ENCODE peak calls at places on chromosomes 13 and 19, in six cellular contexts. One of them, this sample, is unnamed.

GRCh38 chr13:62643007-62643483 is 1227.4 kb upstream of the PCDH20 start:
- DNase-seq in HCT116: peak
- DNase-seq in IMR-90: peak
- DNase-seq in psoas muscle: no peak
- DNase-seq in astrocyte of the spinal cord: peak
- DNase-seq in heart left ventricle: no peak
- DNase-seq in this sample: peak

GRCh38 chr13:106916329-106916728 is 348.4 kb upstream of the ARGLU1 start:
- DNase-seq in psoas muscle: no peak
- DNase-seq in IMR-90: no peak
- DNase-seq in HCT116: no peak
- DNase-seq in astrocyte of the spinal cord: no peak
- DNase-seq in heart left ventricle: no peak
- DNase-seq in this sample: peak

GRCh38 chr13:50131998-50132936 is 117.0 kb downstream of the KCNRG start:
- DNase-seq in heart left ventricle: no peak
- DNase-seq in astrocyte of the spinal cord: peak
- DNase-seq in HCT116: no peak
- DNase-seq in psoas muscle: no peak
- DNase-seq in IMR-90: no peak
- DNase-seq in this sample: no peak

GRCh38 chr19:4640247-4641000 is 1.1 kb downstream of the TNFAIP8L1 start:
- DNase-seq in HCT116: no peak
- DNase-seq in astrocyte of the spinal cord: no peak
- DNase-seq in psoas muscle: peak
- DNase-seq in IMR-90: no peak
- DNase-seq in heart left ventricle: no peak
- DNase-seq in this sample: no peak

GRCh38 chr19:36488118-36488815 is 1.1 kb downstream of the ZNF566 start:
- DNase-seq in psoas muscle: no peak
- DNase-seq in heart left ventricle: no peak
- DNase-seq in HCT116: no peak
- DNase-seq in IMR-90: peak
- DNase-seq in astrocyte of the spinal cord: no peak
- DNase-seq in this sample: no peak

GRCh38 chr13:92938481-92939020 is 288.1 kb upstream of the GPC6 start:
- DNase-seq in astrocyte of the spinal cord: no peak
- DNase-seq in psoas muscle: no peak
- DNase-seq in HCT116: no peak
- DNase-seq in IMR-90: no peak
- DNase-seq in heart left ventricle: no peak
- DNase-seq in this sample: no peak

GRCh38 chr19:18846862-18847515 is 15.2 kb downstream of the UPF1 start:
- DNase-seq in astrocyte of the spinal cord: peak
- DNase-seq in heart left ventricle: peak
- DNase-seq in HCT116: no peak
- DNase-seq in psoas muscle: peak
- DNase-seq in IMR-90: peak
- DNase-seq in this sample: peak

GRCh38 chr19:34645551-34645950 is 31.4 kb downstream of the SCGB2B2 start:
- DNase-seq in heart left ventricle: no peak
- DNase-seq in IMR-90: no peak
- DNase-seq in astrocyte of the spinal cord: no peak
- DNase-seq in psoas muscle: no peak
- DNase-seq in HCT116: no peak
- DNase-seq in this sample: no peak

GRCh38 chr19:13781547-13781946 is 7.3 kb downstream of the C19orf53 start:
- DNase-seq in heart left ventricle: peak
- DNase-seq in astrocyte of the spinal cord: peak
- DNase-seq in HCT116: peak
- DNase-seq in psoas muscle: peak
- DNase-seq in IMR-90: peak
- DNase-seq in this sample: peak

GRCh38 chr13:74132152-74132767 is 1.9 kb downstream of the KLF12 start:
- DNase-seq in psoas muscle: no peak
- DNase-seq in HCT116: no peak
- DNase-seq in IMR-90: peak
- DNase-seq in astrocyte of the spinal cord: no peak
- DNase-seq in heart left ventricle: no peak
- DNase-seq in this sample: no peak

GRCh38 chr13:35478384-35479222 is 2.1 kb upstream of the MAB21L1 start:
- DNase-seq in IMR-90: no peak
- DNase-seq in psoas muscle: no peak
- DNase-seq in astrocyte of the spinal cord: no peak
- DNase-seq in heart left ventricle: peak
- DNase-seq in HCT116: no peak
- DNase-seq in this sample: no peak

GRCh38 chr19:15892012-15892411 is 5.9 kb downstream of the CYP4F2 start:
- DNase-seq in heart left ventricle: no peak
- DNase-seq in HCT116: no peak
- DNase-seq in IMR-90: no peak
- DNase-seq in astrocyte of the spinal cord: no peak
- DNase-seq in psoas muscle: no peak
- DNase-seq in this sample: no peak

GRCh38 chr19:45758921-45759320 is 10.1 kb downstream of the SIX5 start:
- DNase-seq in HCT116: no peak
- DNase-seq in IMR-90: no peak
- DNase-seq in psoas muscle: no peak
- DNase-seq in heart left ventricle: no peak
- DNase-seq in astrocyte of the spinal cord: no peak
- DNase-seq in this sample: no peak

GRCh38 chr19:53394522-53394973 is 401 bp upstream of the ZNF765 start:
- DNase-seq in astrocyte of the spinal cord: no peak
- DNase-seq in psoas muscle: peak
- DNase-seq in IMR-90: peak
- DNase-seq in heart left ventricle: peak
- DNase-seq in HCT116: no peak
- DNase-seq in this sample: peak

GRCh38 chr19:10762656-10763055 is 44.8 kb downstream of the DNM2 start:
- DNase-seq in heart left ventricle: peak
- DNase-seq in HCT116: no peak
- DNase-seq in psoas muscle: no peak
- DNase-seq in astrocyte of the spinal cord: no peak
- DNase-seq in IMR-90: no peak
- DNase-seq in this sample: no peak

GRCh38 chr19:28862238-28862637 is 350.7 kb downstream of the UQCRFS1 start:
- DNase-seq in heart left ventricle: no peak
- DNase-seq in psoas muscle: no peak
- DNase-seq in IMR-90: no peak
- DNase-seq in astrocyte of the spinal cord: no peak
- DNase-seq in HCT116: no peak
- DNase-seq in this sample: peak

GRCh38 chr13:43390101-43390500 is 366.7 kb downstream of the DNAJC15 start:
- DNase-seq in heart left ventricle: no peak
- DNase-seq in psoas muscle: no peak
- DNase-seq in astrocyte of the spinal cord: no peak
- DNase-seq in IMR-90: peak
- DNase-seq in HCT116: no peak
- DNase-seq in this sample: peak

GRCh38 chr19:56955637-56956216 is 115.2 kb upstream of the PEG3 start:
- DNase-seq in HCT116: no peak
- DNase-seq in astrocyte of the spinal cord: no peak
- DNase-seq in IMR-90: no peak
- DNase-seq in psoas muscle: no peak
- DNase-seq in heart left ventricle: no peak
- DNase-seq in this sample: no peak

GRCh38 chr13:34943675-34944634 is 1.9 kb downstream of the NBEA start:
- DNase-seq in IMR-90: no peak
- DNase-seq in heart left ventricle: no peak
- DNase-seq in HCT116: no peak
- DNase-seq in astrocyte of the spinal cord: no peak
- DNase-seq in psoas muscle: no peak
- DNase-seq in this sample: no peak

GRCh38 chr13:78649997-78650724 is 8.8 kb downstream of the OBI1 start:
- DNase-seq in HCT116: no peak
- DNase-seq in astrocyte of the spinal cord: no peak
- DNase-seq in heart left ventricle: no peak
- DNase-seq in psoas muscle: no peak
- DNase-seq in IMR-90: no peak
- DNase-seq in this sample: no peak

GRCh38 chr13:27549406-27549981 is 70.8 kb downstream of the LNX2 start:
- DNase-seq in IMR-90: no peak
- DNase-seq in psoas muscle: no peak
- DNase-seq in heart left ventricle: no peak
- DNase-seq in astrocyte of the spinal cord: no peak
- DNase-seq in HCT116: no peak
- DNase-seq in this sample: no peak

GRCh38 chr13:99648266-99648665 is 147.0 kb downstream of the TM9SF2 start:
- DNase-seq in HCT116: no peak
- DNase-seq in astrocyte of the spinal cord: no peak
- DNase-seq in IMR-90: no peak
- DNase-seq in psoas muscle: no peak
- DNase-seq in heart left ventricle: no peak
- DNase-seq in this sample: no peak

GRCh38 chr13:82693607-82694006 is 1188.7 kb downstream of the SLITRK1 start:
- DNase-seq in HCT116: no peak
- DNase-seq in astrocyte of the spinal cord: no peak
- DNase-seq in psoas muscle: no peak
- DNase-seq in IMR-90: no peak
- DNase-seq in heart left ventricle: no peak
- DNase-seq in this sample: no peak

GRCh38 chr13:21365574-21365973 is 93.5 kb downstream of the ZDHHC20 start:
- DNase-seq in astrocyte of the spinal cord: no peak
- DNase-seq in HCT116: no peak
- DNase-seq in psoas muscle: no peak
- DNase-seq in heart left ventricle: no peak
- DNase-seq in IMR-90: no peak
- DNase-seq in this sample: no peak

GRCh38 chr13:49454388-49455015 is 10.4 kb downstream of the SETDB2 start:
- DNase-seq in astrocyte of the spinal cord: peak
- DNase-seq in IMR-90: peak
- DNase-seq in psoas muscle: no peak
- DNase-seq in HCT116: no peak
- DNase-seq in heart left ventricle: no peak
- DNase-seq in this sample: peak

GRCh38 chr13:111282425-111282824 is 38.0 kb upstream of the TEX29 start:
- DNase-seq in IMR-90: no peak
- DNase-seq in psoas muscle: no peak
- DNase-seq in HCT116: no peak
- DNase-seq in heart left ventricle: no peak
- DNase-seq in astrocyte of the spinal cord: no peak
- DNase-seq in this sample: no peak

DNA sequence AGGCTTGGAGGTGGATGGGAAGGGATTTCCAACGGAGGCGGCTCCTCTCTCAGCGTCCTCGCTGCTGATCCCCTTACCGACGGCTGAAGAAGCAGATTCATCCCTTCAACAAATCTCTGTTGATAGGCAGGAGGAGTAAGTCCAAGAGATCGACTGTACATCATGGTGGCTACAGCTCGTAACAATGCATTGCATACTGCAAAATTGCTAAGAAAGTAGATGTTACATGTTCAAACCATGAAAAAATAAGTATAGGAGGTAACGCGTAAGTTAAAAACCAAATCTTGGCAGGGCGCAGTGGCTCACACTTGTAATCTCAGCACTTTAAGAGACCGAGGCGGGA is 468 bp upstream of the SLC39A3 start:
- DNase-seq in heart left ventricle: no peak
- DNase-seq in psoas muscle: no peak
- DNase-seq in astrocyte of the spinal cord: no peak
- DNase-seq in IMR-90: no peak
- DNase-seq in HCT116: no peak
- DNase-seq in this sample: no peak
- H3K4me3 ChIP-seq in heart left ventricle: peak
- H3K4me3 ChIP-seq in psoas muscle: peak
- H3K4me3 ChIP-seq in astrocyte of the spinal cord: no peak
- H3K4me3 ChIP-seq in IMR-90: no peak
- H3K4me3 ChIP-seq in HCT116: peak
- H3K4me3 ChIP-seq in this sample: no peak

GRCh38 chr13:40668335-40668734 is 1.9 kb upstream of the FOXO1 start:
- DNase-seq in psoas muscle: peak
- DNase-seq in IMR-90: no peak
- DNase-seq in heart left ventricle: peak
- DNase-seq in astrocyte of the spinal cord: no peak
- DNase-seq in HCT116: no peak
- DNase-seq in this sample: no peak
- TF ChIP-seq CTCF in psoas muscle: peak
- TF ChIP-seq CTCF in IMR-90: peak
- TF ChIP-seq CTCF in heart left ventricle: peak
- TF ChIP-seq CTCF in astrocyte of the spinal cord: peak
- TF ChIP-seq CTCF in HCT116: peak
- TF ChIP-seq CTCF in this sample: peak

GRCh38 chr13:102631198-102631597 is 34.4 kb downstream of the TPP2 start:
- DNase-seq in heart left ventricle: no peak
- DNase-seq in astrocyte of the spinal cord: no peak
- DNase-seq in psoas muscle: no peak
- DNase-seq in IMR-90: no peak
- DNase-seq in HCT116: no peak
- DNase-seq in this sample: no peak

GRCh38 chr13:102626928-102627327 is 30.1 kb downstream of the TPP2 start:
- DNase-seq in heart left ventricle: no peak
- DNase-seq in HCT116: no peak
- DNase-seq in IMR-90: no peak
- DNase-seq in psoas muscle: no peak
- DNase-seq in astrocyte of the spinal cord: no peak
- DNase-seq in this sample: no peak

GRCh38 chr13:102628559-102628958 is 31.8 kb downstream of the TPP2 start:
- DNase-seq in HCT116: no peak
- DNase-seq in astrocyte of the spinal cord: no peak
- DNase-seq in IMR-90: no peak
- DNase-seq in heart left ventricle: no peak
- DNase-seq in psoas muscle: no peak
- DNase-seq in this sample: no peak
- H3K4me3 ChIP-seq in HCT116: no peak
- H3K4me3 ChIP-seq in astrocyte of the spinal cord: no peak
- H3K4me3 ChIP-seq in IMR-90: no peak
- H3K4me3 ChIP-seq in heart left ventricle: no peak
- H3K4me3 ChIP-seq in psoas muscle: no peak
- H3K4me3 ChIP-seq in this sample: no peak

GRCh38 chr13:102848956-102849355 is 3.1 kb downstream of the ERCC5 start:
- DNase-seq in IMR-90: no peak
- DNase-seq in astrocyte of the spinal cord: no peak
- DNase-seq in HCT116: no peak
- DNase-seq in heart left ventricle: no peak
- DNase-seq in psoas muscle: no peak
- DNase-seq in this sample: no peak

GRCh38 chr13:102847272-102848234 is 1.7 kb downstream of the ERCC5 start:
- DNase-seq in astrocyte of the spinal cord: peak
- DNase-seq in IMR-90: peak
- DNase-seq in HCT116: peak
- DNase-seq in heart left ventricle: no peak
- DNase-seq in psoas muscle: no peak
- DNase-seq in this sample: peak

GRCh38 chr13:102846261-102847015 is 606 bp downstream of the ERCC5 start:
- DNase-seq in astrocyte of the spinal cord: peak
- DNase-seq in IMR-90: peak
- DNase-seq in psoas muscle: peak
- DNase-seq in HCT116: peak
- DNase-seq in heart left ventricle: peak
- DNase-seq in this sample: peak

GRCh38 chr13:102845289-102845629 is 573 bp upstream of the ERCC5 start:
- DNase-seq in psoas muscle: no peak
- DNase-seq in HCT116: no peak
- DNase-seq in IMR-90: no peak
- DNase-seq in astrocyte of the spinal cord: no peak
- DNase-seq in heart left ventricle: no peak
- DNase-seq in this sample: no peak

GRCh38 chr13:102845630-102846260 is at the start of gene ERCC5:
- DNase-seq in psoas muscle: peak
- DNase-seq in HCT116: peak
- DNase-seq in heart left ventricle: peak
- DNase-seq in IMR-90: peak
- DNase-seq in astrocyte of the spinal cord: peak
- DNase-seq in this sample: peak
- TF ChIP-seq CTCF in psoas muscle: no peak
- TF ChIP-seq CTCF in HCT116: no peak
- TF ChIP-seq CTCF in heart left ventricle: no peak
- TF ChIP-seq CTCF in IMR-90: no peak
- TF ChIP-seq CTCF in astrocyte of the spinal cord: no peak
- TF ChIP-seq CTCF in this sample: no peak

This sample was measured in fibroblast of mammary gland.